ENCODE peak calls at places on chromosomes 13 and 19, in eight cellular contexts. G, A, E, S, O, T, Q and U are unnamed samples.

GRCh38 chr13:82833928-82834327 is 1048.3 kb downstream of the SLITRK1 start:
- DNase-seq in G (no peak), A (no peak), E (peak; percentile 29), S (no peak), O (no peak), T (no peak), Q (peak; percentile 35), U (no peak)

GRCh38 chr19:38224014-38224862 is at the start of gene DPF1:
- DNase-seq in G (peak; percentile 96), A (peak; percentile 75), E (peak; percentile 70), S (peak; percentile 41), O (peak; percentile 43), T (peak; percentile 15), Q (peak; percentile 64), U (peak; percentile 70)

GRCh38 chr19:11578342-11579142 is 1.1 kb upstream of the ACP5 start:
- DNase-seq in G (peak; percentile 33), A (no peak), E (no peak), S (peak; percentile 66), O (no peak), T (no peak), Q (no peak), U (no peak)

GRCh38 chr13:66994498-66995365 is 235.4 kb downstream of the PCDH9 start:
- DNase-seq in G (no peak), A (no peak), E (no peak), S (no peak), O (no peak), T (no peak), Q (no peak), U (no peak)

GRCh38 chr13:40220299-40220935 is 446.0 kb downstream of the FOXO1 start:
- DNase-seq in G (no peak), A (no peak), E (no peak), S (peak; percentile 24), O (no peak), T (no peak), Q (peak; percentile 48), U (no peak)

GRCh38 chr13:45823583-45823982 is 28.0 kb downstream of the SIAH3 start:
- DNase-seq in G (no peak), A (no peak), E (no peak), S (no peak), O (no peak), T (no peak), Q (no peak), U (no peak)

GRCh38 chr19:610801-611505 is 21.3 kb downstream of the HCN2 start:
- DNase-seq in G (peak; percentile 59), A (no peak), E (peak; percentile 69), S (no peak), O (no peak), T (peak; percentile 58), Q (peak; percentile 71), U (peak; percentile 85)

GRCh38 chr13:48531416-48532145 is 1.3 kb downstream of the RCBTB2 start:
- DNase-seq in G (no peak), A (no peak), E (no peak), S (no peak), O (no peak), T (no peak), Q (no peak), U (peak; percentile 40)

GRCh38 chr13:93900735-93901134 is 578.7 kb downstream of the DCT start:
- DNase-seq in G (peak; percentile 14), A (no peak), E (no peak), S (no peak), O (no peak), T (no peak), Q (peak; percentile 33), U (no peak)

GRCh38 chr19:55312621-55313117 is 12.5 kb downstream of the TMEM150B start:
- DNase-seq in G (no peak), A (no peak), E (no peak), S (no peak), O (no peak), T (no peak), Q (no peak), U (no peak)

GRCh38 chr13:91187522-91187921 is 160.0 kb upstream of the MIR17HG start:
- DNase-seq in G (no peak), A (no peak), E (no peak), S (no peak), O (no peak), T (no peak), Q (no peak), U (no peak)

GRCh38 chr13:27583645-27584044 is 36.7 kb downstream of the LNX2 start:
- DNase-seq in G (peak; percentile 14), A (no peak), E (no peak), S (peak; percentile 45), O (no peak), T (no peak), Q (peak; percentile 31), U (no peak)

GRCh38 chr19:37251308-37252229 is 33.6 kb downstream of the ZNF383 start:
- DNase-seq in G (peak; percentile 96), A (peak; percentile 79), E (peak; percentile 50), S (no peak), O (peak; percentile 93), T (peak; percentile 34), Q (peak; percentile 95), U (no peak)

GRCh38 chr19:39307233-39307821 is 11.1 kb downstream of the IFNL1 start:
- DNase-seq in G (peak; percentile 76), A (peak; percentile 66), E (no peak), S (no peak), O (no peak), T (no peak), Q (no peak), U (no peak)

GRCh38 chr13:85698236-85698635 is 101.0 kb downstream of the SLITRK6 start:
- DNase-seq in G (no peak), A (no peak), E (no peak), S (peak; percentile 26), O (no peak), T (no peak), Q (no peak), U (no peak)

GRCh38 chr13:95355491-95355890 is 54.2 kb upstream of the ABCC4 start:
- DNase-seq in G (no peak), A (no peak), E (peak; percentile 52), S (no peak), O (no peak), T (no peak), Q (peak; percentile 67), U (no peak)

GRCh38 chr13:77810430-77810829 is 108.2 kb downstream of the EDNRB start:
- DNase-seq in G (peak; percentile 14), A (no peak), E (peak; percentile 1), S (peak; percentile 43), O (peak; percentile 7), T (no peak), Q (peak; percentile 48), U (peak; percentile 59)

GRCh38 chr19:42693760-42694350 is 46.4 kb downstream of the PSG3 start:
- DNase-seq in G (peak; percentile 86), A (peak; percentile 10), E (peak; percentile 39), S (no peak), O (peak; percentile 29), T (no peak), Q (peak; percentile 51), U (peak; percentile 42)

GRCh38 chr13:25237083-25237482 is 50.2 kb downstream of the MTMR6 start:
- DNase-seq in G (no peak), A (no peak), E (no peak), S (no peak), O (no peak), T (no peak), Q (no peak), U (no peak)

GRCh38 chr13:95207769-95208366 is 93.4 kb downstream of the ABCC4 start:
- DNase-seq in G (no peak), A (no peak), E (no peak), S (no peak), O (no peak), T (no peak), Q (no peak), U (no peak)

GRCh38 chr13:30963794-30964193 is 31.3 kb downstream of the TEX26 start:
- DNase-seq in G (peak; percentile 79), A (no peak), E (no peak), S (no peak), O (no peak), T (no peak), Q (peak; percentile 46), U (no peak)

GRCh38 chr19:49497047-49497789 is 984 bp downstream of the RPS11 start:
- DNase-seq in G (peak; percentile 71), A (no peak), E (peak; percentile 43), S (peak; percentile 90), O (no peak), T (peak; percentile 70), Q (peak; percentile 63), U (peak; percentile 80)

GRCh38 chr13:44414771-44415170 is 41.1 kb downstream of the SERP2 start:
- DNase-seq in G (no peak), A (no peak), E (no peak), S (no peak), O (no peak), T (no peak), Q (no peak), U (peak; percentile 73)

GRCh38 chr13:34793301-34793700 is 148.8 kb upstream of the NBEA start:
- DNase-seq in G (peak; percentile 12), A (no peak), E (peak; percentile 5), S (no peak), O (no peak), T (no peak), Q (no peak), U (no peak)

GRCh38 chr19:13089139-13089856 is 13.4 kb downstream of the LYL1 start:
- DNase-seq in G (no peak), A (no peak), E (no peak), S (no peak), O (no peak), T (no peak), Q (no peak), U (peak; percentile 35)

GRCh38 chr13:111632906-111633305 is 312.5 kb downstream of the TEX29 start:
- DNase-seq in G (no peak), A (no peak), E (no peak), S (no peak), O (no peak), T (no peak), Q (no peak), U (no peak)